ENCODE peak calls at places on chromosomes 11 and 22, in eight cellular contexts. S is neural progenitor cell, C is left lung, O is adipocyte, X is Caco-2, G is body of pancreas, J is GM23248, L is colonic mucosa. I is an unnamed sample. For H3K4me1, the result is how much of the 10 kb centered on the place peaks cover.

GRCh38 chr11:88345949-88346348 is 8.4 kb upstream of the CTSC start:
- DNase-seq in L (no peak), O (no peak), X (no peak), C (no peak), J (no peak), S (no peak), G (no peak), I (no peak)

GRCh38 chr11:16938061-16938460 is 76.2 kb downstream of the PLEKHA7 start:
- DNase-seq in O (no peak), J (no peak), S (no peak), C (no peak), L (no peak), X (no peak), G (no peak), I (no peak)

GRCh38 chr22:36644333-36644757 is 59.2 kb downstream of the CACNG2 start:
- DNase-seq in L (peak), O (peak), C (no peak), S (peak), G (peak), X (peak), J (peak), I (peak)

GRCh38 chr11:8328848-8329330 is 65.2 kb upstream of the LMO1 start:
- DNase-seq in S (peak), J (peak), L (peak), G (peak), X (peak), C (peak), O (peak), I (peak)

GRCh38 chr22:36364255-36365019 is 23.3 kb downstream of the MYH9 start:
- DNase-seq in G (no peak), X (no peak), O (no peak), C (no peak), L (no peak), J (peak), S (no peak), I (no peak)

GRCh38 chr11:101880208-101880607 is 34.6 kb upstream of the CEP126 start:
- DNase-seq in X (peak), J (peak), C (no peak), L (no peak), G (peak), S (peak), O (peak), I (peak)

GRCh38 chr22:23404689-23405365 is 175.3 kb downstream of the IGLL1 start:
- DNase-seq in C (no peak), L (no peak), X (no peak), O (peak), G (peak), J (peak), S (peak), I (no peak)

GRCh38 chr22:28344893-28345292 is 334.7 kb downstream of the TTC28 start:
- DNase-seq in X (no peak), O (no peak), C (no peak), L (no peak), J (peak), S (no peak), G (no peak), I (no peak)

GRCh38 chr11:2761131-2762030 is 61.6 kb upstream of the KCNQ1OT1 start:
- DNase-seq in L (peak), J (no peak), X (peak), G (peak), S (no peak), O (no peak), C (peak), I (no peak)

GRCh38 chr22:22730655-22731373 is 86.4 kb downstream of the GGTLC2 start:
- DNase-seq in C (no peak), L (no peak), X (no peak), S (no peak), J (no peak), O (no peak), G (no peak), I (no peak)

GRCh38 chr11:9757809-9758675 is 94.2 kb downstream of the SWAP70 start:
- DNase-seq in S (peak), X (peak), G (peak), C (peak), L (peak), J (peak), O (peak), I (peak)
- H3K4me1 ChIP-seq in S (under half), X (under half), G (under half), C (under half), L (under half), J (half or more), O (half or more), I (under half)

GRCh38 chr11:43697679-43698078 is 17.1 kb downstream of the HSD17B12 start:
- DNase-seq in G (no peak), S (no peak), X (no peak), L (no peak), J (no peak), O (no peak), C (no peak), I (no peak)
- H3K4me1 ChIP-seq in G (under half), S (under half), X (under half), L (under half), J (under half), O (under half), C (under half), I (under half)

DNA sequence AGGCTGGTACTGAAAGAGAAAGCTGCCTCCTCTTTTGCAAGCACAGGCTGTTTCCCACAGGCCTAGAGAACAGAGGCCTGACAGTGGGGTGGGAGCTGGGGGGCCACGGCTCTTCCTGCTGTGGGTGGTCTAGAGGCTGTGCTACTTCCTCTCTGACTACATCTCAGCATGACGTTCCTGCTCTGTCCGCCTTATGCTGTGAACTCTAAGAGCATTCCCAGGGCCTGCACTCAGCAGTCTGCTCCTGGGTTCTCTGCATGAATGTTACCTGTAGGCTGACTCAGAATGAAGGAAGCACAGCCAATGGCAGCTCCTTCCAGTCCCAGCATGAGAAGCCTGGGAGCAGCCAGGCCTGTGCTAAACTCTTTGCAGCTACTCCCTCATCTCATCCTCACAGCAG is 534.3 kb downstream of the NTM start:
- DNase-seq in O (no peak), S (peak), X (no peak), G (no peak), J (no peak), C (no peak), L (no peak), I (no peak)
- H3K4me1 ChIP-seq in O (under half), S (under half), X (under half), G (under half), J (under half), C (under half), L (under half), I (under half)

GRCh38 chr11:43947003-43947500 is 4.6 kb downstream of the C11orf96 start:
- DNase-seq in O (no peak), X (no peak), J (peak), S (peak), C (no peak), G (no peak), L (no peak), I (no peak)

GRCh38 chr11:43950323-43950855 is 8.0 kb downstream of the C11orf96 start:
- DNase-seq in G (no peak), S (no peak), J (no peak), O (no peak), X (no peak), L (no peak), C (no peak), I (no peak)

GRCh38 chr11:43947815-43948214 is 5.4 kb downstream of the C11orf96 start:
- DNase-seq in S (no peak), C (no peak), X (no peak), L (no peak), J (peak), O (no peak), G (no peak), I (no peak)

GRCh38 chr11:43951231-43951630 is 8.8 kb downstream of the C11orf96 start:
- DNase-seq in L (no peak), J (no peak), G (no peak), C (no peak), S (peak), O (no peak), X (no peak), I (no peak)

DNA sequence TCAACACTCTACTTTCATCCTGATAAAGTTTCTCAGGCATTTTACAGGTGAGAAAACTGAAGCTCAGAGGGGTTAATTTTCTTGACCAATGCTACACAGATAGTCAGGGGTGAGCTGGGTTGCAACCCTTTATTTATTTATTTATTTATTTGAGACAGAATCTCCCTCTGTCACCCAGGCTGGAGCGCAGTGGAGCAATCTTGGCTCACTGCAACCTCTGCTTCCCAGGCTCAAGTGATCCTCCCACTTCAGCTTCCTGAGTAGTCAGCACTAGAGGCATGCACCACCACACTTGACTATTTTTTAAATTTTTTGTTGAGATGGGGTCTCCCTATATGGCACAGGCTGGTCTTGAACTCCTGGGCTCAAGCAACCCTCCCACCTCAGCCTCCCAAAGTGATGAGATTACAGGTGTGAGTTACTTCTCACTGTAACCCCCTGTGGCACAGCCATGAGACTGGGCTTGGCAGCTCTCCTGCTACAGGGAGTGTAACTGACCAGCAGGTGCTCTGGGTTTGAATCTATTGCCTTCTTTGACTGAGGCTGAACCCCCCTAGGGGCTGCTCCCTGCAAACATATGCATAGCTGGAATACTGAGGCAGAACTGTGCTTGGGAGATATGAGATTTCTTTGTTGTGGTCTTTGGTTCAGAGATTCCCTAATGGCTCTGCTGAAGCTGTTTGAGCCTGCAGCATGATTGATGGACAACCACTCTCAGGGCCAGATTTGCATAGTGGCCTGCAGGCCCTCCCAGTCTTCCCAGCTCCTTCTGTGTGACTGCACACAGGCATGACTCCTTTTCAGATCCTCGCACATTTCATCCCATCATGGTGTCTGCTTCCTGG is 6.1 kb downstream of the C11orf96 start:
- DNase-seq in O (no peak), S (no peak), J (no peak), L (no peak), C (no peak), G (no peak), X (no peak), I (no peak)
- H3K4me1 ChIP-seq in O (under half), S (under half), J (under half), L (under half), C (under half), G (under half), X (under half), I (under half)

GRCh38 chr22:32699686-32700085 is 101.8 kb upstream of the TIMP3 start:
- DNase-seq in J (no peak), X (no peak), L (no peak), S (no peak), G (no peak), O (no peak), C (no peak), I (no peak)

GRCh38 chr22:32702421-32702820 is 99.1 kb upstream of the TIMP3 start:
- DNase-seq in S (no peak), O (no peak), L (no peak), J (no peak), G (no peak), X (no peak), C (no peak), I (no peak)

GRCh38 chr22:32701021-32701420 is 100.5 kb upstream of the TIMP3 start:
- DNase-seq in L (no peak), X (no peak), C (no peak), S (no peak), J (peak), O (peak), G (no peak), I (no peak)

GRCh38 chr22:32698926-32699619 is 102.4 kb upstream of the TIMP3 start:
- DNase-seq in S (no peak), G (no peak), X (no peak), O (peak), C (no peak), J (no peak), L (peak), I (no peak)

GRCh38 chr22:32700186-32700882 is 101.2 kb upstream of the TIMP3 start:
- DNase-seq in J (peak), G (no peak), C (no peak), O (peak), L (no peak), X (no peak), S (peak), I (no peak)
- H3K4me1 ChIP-seq in J (half or more), G (under half), C (under half), O (half or more), L (under half), X (under half), S (under half), I (under half)

DNA sequence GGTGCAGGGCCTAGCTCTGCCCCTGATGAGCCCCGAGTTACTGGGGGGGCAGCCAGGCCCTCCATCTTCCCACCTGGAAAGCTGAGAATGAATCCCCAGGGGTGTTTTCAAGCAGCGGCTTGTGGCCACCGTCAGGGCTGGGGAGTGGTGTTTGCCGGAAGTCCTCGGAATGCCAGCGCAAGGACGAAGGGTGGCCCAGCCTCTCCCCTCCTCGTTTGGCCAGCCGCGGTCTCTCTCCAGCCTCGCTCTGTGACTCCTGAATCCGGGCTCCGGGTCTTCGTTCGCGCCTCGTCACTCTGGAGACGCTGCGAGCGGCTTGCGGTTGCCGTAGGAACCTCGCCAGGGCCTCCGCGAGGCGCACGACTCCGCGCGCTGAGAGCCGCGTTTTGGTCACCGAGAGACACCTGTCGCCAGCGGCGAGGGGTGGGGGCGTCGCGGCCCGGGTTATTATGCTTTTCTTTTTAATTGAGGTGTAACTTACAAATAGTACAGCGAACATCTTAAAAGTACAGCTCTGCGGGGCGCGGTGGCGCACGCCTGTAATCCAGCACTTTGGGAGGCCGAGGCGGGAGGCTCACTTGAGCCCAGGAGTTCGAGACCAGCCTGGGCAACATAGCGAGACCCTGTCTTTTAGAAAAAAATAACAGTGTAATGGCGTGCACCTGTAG is 6.3 kb upstream of the KDELR3 start:
- DNase-seq in J (peak), L (peak), X (peak), G (peak), C (peak), S (peak), O (peak), I (peak)
- H3K4me1 ChIP-seq in J (under half), L (under half), X (under half), G (under half), C (under half), S (under half), O (under half), I (under half)

GRCh38 chr11:67275606-67276409 is 9.5 kb downstream of the GRK2 start:
- DNase-seq in G (peak), S (no peak), C (peak), X (no peak), L (no peak), O (no peak), J (no peak), I (peak)
- H3K4me1 ChIP-seq in G (half or more), S (under half), C (half or more), X (under half), L (under half), O (under half), J (under half), I (half or more)

GRCh38 chr11:12841946-12842630 is 167.0 kb upstream of the RASSF10 start:
- DNase-seq in G (peak), J (peak), O (peak), S (peak), X (no peak), C (no peak), L (no peak), I (peak)

GRCh38 chr11:12848413-12848812 is 160.7 kb upstream of the RASSF10 start:
- DNase-seq in C (no peak), J (no peak), O (no peak), G (no peak), L (no peak), S (no peak), X (no peak), I (no peak)

GRCh38 chr11:12846766-12847615 is 162.1 kb upstream of the RASSF10 start:
- DNase-seq in O (no peak), L (no peak), G (no peak), X (no peak), J (no peak), S (no peak), C (no peak), I (no peak)

GRCh38 chr11:12842933-12843636 is 166.0 kb upstream of the RASSF10 start:
- DNase-seq in C (no peak), S (peak), L (peak), X (no peak), G (no peak), O (peak), J (peak), I (no peak)

GRCh38 chr11:12845739-12846358 is 163.3 kb upstream of the RASSF10 start:
- DNase-seq in G (peak), X (peak), J (peak), S (peak), L (peak), C (no peak), O (no peak), I (no peak)
- H3K4me1 ChIP-seq in G (half or more), X (under half), J (under half), S (half or more), L (under half), C (under half), O (under half), I (under half)

GRCh38 chr11:68014966-68015447 is 4.9 kb downstream of the ALDH3B1 start:
- DNase-seq in O (no peak), C (peak), L (no peak), S (no peak), G (no peak), J (no peak), X (no peak), I (no peak)
- H3K4me1 ChIP-seq in O (half or more), C (under half), L (under half), S (under half), G (half or more), J (under half), X (half or more), I (under half)

GRCh38 chr11:69355959-69356702 is 62.2 kb downstream of the MYEOV start:
- DNase-seq in O (no peak), G (no peak), J (no peak), C (no peak), S (no peak), X (no peak), L (peak), I (no peak)
- H3K4me1 ChIP-seq in O (under half), G (under half), J (under half), C (under half), S (under half), X (under half), L (under half), I (under half)